ENCODE peak calls at places on chromosomes 12 and 14, in seven cellular contexts. M is WERI-Rb-1; W is AG04449; P is neural crest cell; D is GM13977; K is mesothelial cell of epicardium; I is CD8-positive, alpha-beta T cell. A is an unnamed sample.
A peak's percentile ranks its signal among the peaks of the same experiment; 100 is the strongest.

GRCh38 chr12:29889737-29890136 is 106.0 kb upstream of the TMTC1 start:
- DNase-seq in M (peak; percentile 80), W (no peak), P (peak; percentile 55), D (peak; percentile 15), K (no peak), I (no peak), A (peak; percentile 14)

GRCh38 chr12:92927436-92928116 is 1.5 kb downstream of the EEA1 start:
- DNase-seq in M (no peak), W (no peak), P (no peak), D (peak; percentile 45), K (no peak), I (no peak), A (peak; percentile 10)

GRCh38 chr12:93127582-93128331 is 198.7 kb upstream of the EEA1 start:
- DNase-seq in M (no peak), W (no peak), P (no peak), D (no peak), K (no peak), I (no peak), A (no peak)

GRCh38 chr12:56518570-56518969 is 3.0 kb upstream of the RBMS2 start:
- DNase-seq in M (no peak), W (no peak), P (no peak), D (no peak), K (no peak), I (no peak), A (no peak)

GRCh38 chr14:105999361-106000028 is 473.1 kb downstream of the TMEM121 start:
- DNase-seq in M (peak; percentile 56), W (no peak), P (peak; percentile 1), D (peak; percentile 56), K (no peak), I (peak; percentile 85), A (no peak)

GRCh38 chr14:48792376-48793024 is 793.7 kb downstream of the RPS29 start:
- DNase-seq in M (no peak), W (no peak), P (no peak), D (no peak), K (no peak), I (no peak), A (no peak)

GRCh38 chr12:95999484-95999883 is 3.3 kb upstream of the HAL start:
- DNase-seq in M (no peak), W (no peak), P (no peak), D (no peak), K (no peak), I (no peak), A (no peak)

GRCh38 chr14:104136472-104137296 is 1.7 kb upstream of the KIF26A start:
- DNase-seq in M (peak; percentile 47), W (no peak), P (no peak), D (no peak), K (peak; percentile 14), I (peak; percentile 15), A (no peak)

GRCh38 chr12:116502989-116503496 is 56.1 kb upstream of the MAP1LC3B2 start:
- DNase-seq in M (no peak), W (no peak), P (no peak), D (no peak), K (no peak), I (no peak), A (no peak)

GRCh38 chr12:80413462-80413861 is 30.6 kb upstream of the PTPRQ start:
- DNase-seq in M (no peak), W (no peak), P (no peak), D (no peak), K (no peak), I (no peak), A (no peak)

GRCh38 chr14:95756127-95756526 is 42.2 kb upstream of the TCL1A start:
- DNase-seq in M (no peak), W (no peak), P (no peak), D (no peak), K (no peak), I (no peak), A (no peak)

GRCh38 chr12:124347805-124348658 is 53.1 kb downstream of the RFLNA start:
- DNase-seq in M (no peak), W (no peak), P (peak; percentile 19), D (no peak), K (no peak), I (peak; percentile 41), A (no peak)
- TF ChIP-seq CTCF in M (peak; percentile 61), W (peak; percentile 55), P (peak; percentile 63), D (peak; percentile 43), K (peak; percentile 69), I (peak; percentile 58), A (peak; percentile 54)

GRCh38 chr14:93107383-93107782 is 8.3 kb downstream of the ITPK1 start:
- DNase-seq in M (no peak), W (no peak), P (no peak), D (no peak), K (no peak), I (no peak), A (no peak)

GRCh38 chr14:93103392-93104080 is 12.2 kb downstream of the ITPK1 start:
- DNase-seq in M (no peak), W (no peak), P (no peak), D (peak; percentile 86), K (no peak), I (peak; percentile 76), A (no peak)

GRCh38 chr14:93105362-93105761 is 10.4 kb downstream of the ITPK1 start:
- DNase-seq in M (no peak), W (peak; percentile 21), P (no peak), D (no peak), K (no peak), I (no peak), A (peak; percentile 45)

GRCh38 chr14:93106541-93107156 is 9.1 kb downstream of the ITPK1 start:
- DNase-seq in M (no peak), W (no peak), P (no peak), D (no peak), K (no peak), I (no peak), A (no peak)

GRCh38 chr14:93104961-93105360 is 10.8 kb downstream of the ITPK1 start:
- DNase-seq in M (no peak), W (no peak), P (no peak), D (no peak), K (no peak), I (no peak), A (no peak)
- TF ChIP-seq CTCF in M (peak; percentile 42), W (no peak), P (no peak), D (no peak), K (no peak), I (no peak), A (no peak)

DNA sequence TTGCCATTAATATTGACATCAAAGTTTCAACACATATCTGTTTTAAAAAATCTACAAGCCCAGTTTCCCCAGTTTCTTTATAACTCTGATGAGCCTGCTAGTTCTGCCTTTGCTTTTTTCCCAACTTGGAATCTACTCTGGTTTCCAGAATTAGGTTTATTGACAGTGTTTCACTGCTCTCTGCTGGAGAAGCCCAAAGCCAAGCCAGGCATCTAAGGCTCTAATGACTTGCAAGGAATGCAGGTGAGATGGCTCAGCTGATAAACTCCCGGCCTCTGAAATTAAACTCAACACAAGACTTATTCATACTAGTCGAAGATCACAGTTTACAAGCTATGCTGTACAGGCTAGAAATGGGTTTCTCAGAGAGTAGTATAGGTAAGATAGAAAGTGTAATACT is 54.3 kb downstream of the HMGA2 start:
- DNase-seq in M (no peak), W (no peak), P (no peak), D (no peak), K (no peak), I (no peak), A (no peak)
- TF ChIP-seq CTCF in M (peak; percentile 8), W (peak; percentile 35), P (no peak), D (no peak), K (no peak), I (no peak), A (peak; percentile 51)

DNA sequence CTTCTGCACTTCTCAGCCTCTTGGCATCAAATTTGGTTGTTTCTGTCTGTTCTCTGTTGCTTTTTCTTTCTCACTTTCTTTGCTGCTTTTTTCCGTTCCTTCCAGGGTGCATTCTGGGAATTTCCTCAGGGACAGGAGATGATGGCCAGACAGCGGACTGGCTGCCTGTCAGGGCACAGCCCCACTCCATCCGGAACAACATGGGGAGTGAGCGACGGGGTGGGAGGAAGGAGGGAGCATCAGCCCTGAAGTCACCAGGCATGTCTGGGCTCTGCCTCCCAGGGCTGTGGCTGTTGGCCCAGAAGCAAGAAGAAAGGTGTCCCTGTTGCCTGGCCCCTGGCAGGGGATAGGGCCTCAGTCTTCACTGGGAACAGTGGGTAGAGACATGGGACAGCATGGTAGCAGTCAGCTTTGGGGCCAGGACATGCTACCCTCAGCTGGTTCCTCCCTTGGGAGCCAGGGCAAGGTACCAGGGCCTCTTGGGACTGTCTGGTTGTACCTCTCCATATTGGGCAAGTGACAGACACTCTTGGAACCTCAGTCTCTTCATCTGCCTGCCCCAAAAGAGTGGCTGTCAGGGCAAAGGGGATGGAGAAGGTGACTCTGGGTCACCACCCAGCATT is 8.6 kb downstream of the PGF start:
- DNase-seq in M (no peak), W (no peak), P (no peak), D (no peak), K (no peak), I (no peak), A (no peak)
- TF ChIP-seq CTCF in M (no peak), W (no peak), P (peak; percentile 12), D (no peak), K (no peak), I (peak; percentile 26), A (no peak)

GRCh38 chr12:19998968-19999792 is 369.2 kb upstream of the PDE3A start:
- DNase-seq in M (no peak), W (no peak), P (no peak), D (no peak), K (no peak), I (no peak), A (no peak)

GRCh38 chr12:19997996-19998395 is 370.3 kb upstream of the PDE3A start:
- DNase-seq in M (no peak), W (no peak), P (no peak), D (no peak), K (no peak), I (no peak), A (no peak)

GRCh38 chr12:19992311-19992710 is 376.0 kb upstream of the PDE3A start:
- DNase-seq in M (no peak), W (no peak), P (no peak), D (no peak), K (no peak), I (no peak), A (no peak)

GRCh38 chr12:19999793-20000138 is 368.6 kb upstream of the PDE3A start:
- DNase-seq in M (no peak), W (no peak), P (no peak), D (no peak), K (no peak), I (no peak), A (no peak)

GRCh38 chr12:19994970-19995369 is 373.4 kb upstream of the PDE3A start:
- DNase-seq in M (no peak), W (no peak), P (no peak), D (no peak), K (no peak), I (no peak), A (no peak)
- TF ChIP-seq CTCF in M (no peak), W (no peak), P (no peak), D (no peak), K (peak; percentile 59), I (no peak), A (peak; percentile 19)

GRCh38 chr14:54566410-54567223 is at the start of gene SAMD4A:
- DNase-seq in M (peak; percentile 75), W (no peak), P (peak; percentile 53), D (peak; percentile 83), K (peak; percentile 64), I (peak; percentile 61), A (peak; percentile 75)
- TF ChIP-seq CTCF in M (no peak), W (peak; percentile 47), P (peak; percentile 53), D (peak; percentile 42), K (no peak), I (no peak), A (peak; percentile 46)